ENCODE peak calls at places on chromosomes 11 and 22, in five cellular contexts. S is activated effector memory CD4-positive, alpha-beta T cell treated with anti-CD3 and anti-CD28 coated beads, Interleukin-2, amount 50 U/mL, for 16 hours; C is glutamatergic neuron; I is stimulated activated CD4-positive, alpha-beta T cell treated with anti-CD3 and anti-CD28 coated beads, Interleukin-12 subunit alpha, Interleukin-12 subunit beta, amount 100 ng/mL, for 24 hours; W is left ventricle myocardium inferior. Z is an unnamed sample.
A peak's percentile ranks its signal among the peaks of the same experiment; 100 is the strongest.

GRCh38 chr11:110174645-110175310 is 81.6 kb downstream of the ZC3H12C start:
- DNase-seq in W (no peak), S (no peak), I (no peak), C (no peak), Z (no peak)

GRCh38 chr11:44943118-44943517 is 7.6 kb downstream of the TP53I11 start:
- DNase-seq in I (no peak), C (no peak), S (peak; percentile 77), W (no peak), Z (peak; percentile 45)

GRCh38 chr11:44944181-44944852 is 6.4 kb downstream of the TP53I11 start:
- DNase-seq in S (no peak), I (no peak), W (no peak), C (no peak), Z (no peak)

GRCh38 chr11:79514695-79515094 is 73.9 kb upstream of the TENM4 start:
- DNase-seq in W (no peak), I (no peak), S (no peak), C (no peak), Z (no peak)

GRCh38 chr11:119704849-119705248 is 24.2 kb downstream of the NECTIN1 start:
- DNase-seq in C (no peak), W (no peak), I (no peak), S (no peak), Z (no peak)

GRCh38 chr22:35553341-35553740 is 12.7 kb downstream of the RASD2 start:
- DNase-seq in W (no peak), I (no peak), S (no peak), C (no peak), Z (no peak)

GRCh38 chr11:117781650-117782049 is 15.4 kb downstream of the DSCAML1 start:
- DNase-seq in C (no peak), S (no peak), I (no peak), W (no peak), Z (no peak)

GRCh38 chr11:2268911-2269600 is 1.3 kb downstream of the ASCL2 start:
- DNase-seq in W (peak; percentile 51), S (peak; percentile 92), C (no peak), I (peak; percentile 62), Z (peak; percentile 79)

GRCh38 chr11:87356428-87356827 is 318.7 kb downstream of the TMEM135 start:
- DNase-seq in S (no peak), C (no peak), W (no peak), I (no peak), Z (no peak)

GRCh38 chr11:123137496-123138270 is 57.4 kb downstream of the CLMP start:
- DNase-seq in S (no peak), I (no peak), W (peak; percentile 89), C (peak; percentile 76), Z (no peak)

GRCh38 chr11:57476883-57477506 is 16.7 kb downstream of the RTN4RL2 start:
- DNase-seq in I (no peak), S (peak; percentile 69), C (peak; percentile 49), W (no peak), Z (no peak)

GRCh38 chr11:120612363-120613263 is 101.1 kb downstream of the GRIK4 start:
- DNase-seq in C (no peak), I (no peak), W (peak; percentile 61), S (no peak), Z (peak; percentile 13)

GRCh38 chr22:48826546-48826945 is 1001.1 kb downstream of the BRD1 start:
- DNase-seq in C (no peak), I (no peak), S (peak; percentile 57), W (no peak), Z (no peak)

GRCh38 chr11:47399860-47400812 is 8.3 kb upstream of the SLC39A13 start:
- DNase-seq in I (no peak), C (no peak), S (peak; percentile 80), W (peak; percentile 48), Z (no peak)

GRCh38 chr22:31647516-31647915 is 14.5 kb downstream of the PISD start:
- DNase-seq in W (no peak), S (no peak), C (no peak), I (no peak), Z (no peak)

GRCh38 chr22:23884133-23884532 is 10.1 kb upstream of the MIF start:
- DNase-seq in S (no peak), W (no peak), I (no peak), C (peak; percentile 79), Z (no peak)

GRCh38 chr11:17415523-17416104 is 27.2 kb upstream of the KCNJ11 start:
- DNase-seq in I (no peak), W (peak; percentile 65), C (no peak), S (no peak), Z (no peak)

GRCh38 chr11:15093432-15093831 is 20.0 kb downstream of the CALCB start:
- DNase-seq in C (no peak), I (no peak), W (no peak), S (no peak), Z (no peak)

GRCh38 chr11:92941676-92942571 is 27.5 kb upstream of the MTNR1B start:
- DNase-seq in W (no peak), C (no peak), I (no peak), S (no peak), Z (no peak)

GRCh38 chr11:64263021-64263946 is 12.0 kb downstream of the PLCB3 start:
- DNase-seq in W (no peak), S (no peak), C (no peak), I (no peak), Z (no peak)

GRCh38 chr11:134261626-134262488 is 8.5 kb downstream of the ACAD8 start:
- DNase-seq in I (no peak), S (peak; percentile 72), W (no peak), C (peak; percentile 59), Z (no peak)

GRCh38 chr11:36540998-36541397 is 26.8 kb upstream of the RAG1 start:
- DNase-seq in S (peak; percentile 64), C (peak; percentile 34), I (no peak), W (peak; percentile 35), Z (peak; percentile 3)

GRCh38 chr11:96061730-96062524 is 138.0 kb upstream of the MTMR2 start:
- DNase-seq in C (no peak), W (no peak), I (no peak), S (no peak), Z (no peak)

GRCh38 chr22:32820131-32820882 is 18.8 kb downstream of the TIMP3 start:
- DNase-seq in S (no peak), I (no peak), C (no peak), W (no peak), Z (no peak)

GRCh38 chr22:47298017-47298820 is 535.8 kb downstream of the TBC1D22A start:
- DNase-seq in I (no peak), W (no peak), S (no peak), C (no peak), Z (no peak)

GRCh38 chr11:76025068-76025467 is 181.2 kb downstream of the WNT11 start:
- DNase-seq in S (no peak), C (no peak), I (no peak), W (no peak), Z (no peak)

GRCh38 chr11:130907229-130907628 is 9.1 kb downstream of the SNX19 start:
- DNase-seq in S (no peak), C (no peak), W (no peak), I (no peak), Z (no peak)

GRCh38 chr11:45097721-45098493 is 48.5 kb upstream of the PRDM11 start:
- DNase-seq in I (no peak), S (peak; percentile 74), C (no peak), W (no peak), Z (no peak)

GRCh38 chr11:128694618-128695481 is 978 bp downstream of the FLI1 start:
- DNase-seq in S (peak; percentile 80), C (peak; percentile 48), W (no peak), I (no peak), Z (no peak)

GRCh38 chr11:884578-885070 is 26.0 kb downstream of the CHID1 start:
- DNase-seq in C (no peak), S (no peak), W (no peak), I (no peak), Z (no peak)

GRCh38 chr11:27107548-27107947 is 66.9 kb downstream of the BBOX1 start:
- DNase-seq in I (no peak), S (no peak), C (no peak), W (no peak), Z (no peak)

GRCh38 chr11:126716456-126717083 is 284.0 kb downstream of the KIRREL3 start:
- DNase-seq in I (no peak), S (no peak), C (peak; percentile 80), W (no peak), Z (no peak)

GRCh38 chr11:64196616-64197015 is 9.9 kb upstream of the FERMT3 start:
- DNase-seq in W (no peak), S (no peak), C (no peak), I (no peak), Z (no peak)